ENCODE peak calls at places on chromosomes 7 and 10, in nine cellular contexts. V is prostate gland; X is stimulated activated CD4-positive, alpha-beta T cell treated with anti-CD3 and anti-CD28 coated beads, Interleukin-12 subunit alpha, Interleukin-12 subunit beta, amount 100 ng/mL, for 24 hours; J is G401; W is fibroblast of the aortic adventitia; H is neuronal stem cell; F is anterior cingulate cortex; K is GM20000; T is activated CD8-positive, alpha-beta memory T cell treated with anti-CD3 and anti-CD28 coated beads, Interleukin-2, amount 50 U/mL, for 48 hours. G is an unnamed sample.

GRCh38 chr7:65798111-65799075 is 74.5 kb upstream of the VKORC1L1 start:
- DNase-seq in V (no peak), X (no peak), J (no peak), W (peak; percentile 33), H (no peak), F (no peak), K (peak; percentile 51), T (no peak), G (no peak)

GRCh38 chr7:77727936-77728701 is 31.9 kb downstream of the RSBN1L start:
- DNase-seq in V (no peak), X (no peak), J (peak; percentile 76), W (peak; percentile 24), H (peak; percentile 12), F (no peak), K (no peak), T (no peak), G (peak; percentile 37)

GRCh38 chr7:118949031-118949430 is 724.5 kb downstream of the ANKRD7 start:
- DNase-seq in V (no peak), X (no peak), J (no peak), W (no peak), H (no peak), F (no peak), K (no peak), T (no peak), G (no peak)

GRCh38 chr7:5396542-5396941 is 27.1 kb downstream of the TNRC18 start:
- DNase-seq in V (peak; percentile 45), X (no peak), J (no peak), W (no peak), H (no peak), F (no peak), K (peak; percentile 88), T (peak; percentile 75), G (no peak)

GRCh38 chr10:4399571-4399970 is 426.4 kb upstream of the AKR1E2 start:
- DNase-seq in V (no peak), X (no peak), J (no peak), W (peak; percentile 21), H (no peak), F (no peak), K (no peak), T (no peak), G (no peak)

GRCh38 chr10:132308588-132309451 is 1.1 kb upstream of the STK32C start:
- DNase-seq in V (no peak), X (no peak), J (no peak), W (no peak), H (no peak), F (no peak), K (no peak), T (peak; percentile 64), G (no peak)

GRCh38 chr10:112552593-112553110 is 105.6 kb downstream of the VTI1A start:
- DNase-seq in V (no peak), X (no peak), J (no peak), W (no peak), H (no peak), F (no peak), K (no peak), T (no peak), G (no peak)

GRCh38 chr10:71713135-71714040 is 6.2 kb downstream of the C10orf105 start:
- DNase-seq in V (peak; percentile 80), X (no peak), J (peak; percentile 71), W (peak; percentile 95), H (no peak), F (peak; percentile 90), K (no peak), T (peak; percentile 78), G (no peak)

GRCh38 chr7:51995780-51996179 is 679.2 kb upstream of the COBL start:
- DNase-seq in V (no peak), X (no peak), J (no peak), W (no peak), H (no peak), F (no peak), K (no peak), T (no peak), G (no peak)

GRCh38 chr10:101258179-101258885 is 29.1 kb upstream of the LBX1 start:
- DNase-seq in V (no peak), X (no peak), J (peak; percentile 30), W (no peak), H (no peak), F (no peak), K (no peak), T (no peak), G (peak; percentile 74)

GRCh38 chr10:79237801-79238520 is 109.3 kb upstream of the PPIF start:
- DNase-seq in V (no peak), X (no peak), J (no peak), W (peak; percentile 37), H (no peak), F (no peak), K (no peak), T (no peak), G (no peak)

GRCh38 chr7:94510582-94511456 is 1.2 kb downstream of the CASD1 start:
- DNase-seq in V (peak; percentile 19), X (peak; percentile 12), J (peak; percentile 68), W (peak; percentile 22), H (peak; percentile 39), F (peak; percentile 43), K (peak; percentile 49), T (peak; percentile 71), G (peak; percentile 27)

GRCh38 chr10:97131041-97131659 is 54.6 kb downstream of the SLIT1 start:
- DNase-seq in V (no peak), X (no peak), J (no peak), W (no peak), H (no peak), F (no peak), K (no peak), T (no peak), G (no peak)

GRCh38 chr10:75428434-75429158 is 2.8 kb upstream of the LRMDA start:
- DNase-seq in V (no peak), X (no peak), J (no peak), W (peak; percentile 28), H (no peak), F (no peak), K (no peak), T (no peak), G (peak; percentile 53)

GRCh38 chr10:117757121-117757795 is 214.7 kb downstream of the EMX2 start:
- DNase-seq in V (no peak), X (no peak), J (no peak), W (no peak), H (no peak), F (no peak), K (no peak), T (no peak), G (no peak)

GRCh38 chr10:124259139-124259825 is 159.4 kb downstream of the OAT start:
- DNase-seq in V (no peak), X (no peak), J (no peak), W (no peak), H (no peak), F (no peak), K (no peak), T (no peak), G (no peak)

GRCh38 chr10:26335574-26336093 is 102.5 kb upstream of the APBB1IP start:
- DNase-seq in V (no peak), X (no peak), J (no peak), W (no peak), H (no peak), F (no peak), K (peak; percentile 47), T (no peak), G (no peak)

GRCh38 chr10:49275896-49276295 is 23.1 kb upstream of the C10orf71 start:
- DNase-seq in V (no peak), X (no peak), J (no peak), W (no peak), H (no peak), F (no peak), K (no peak), T (peak; percentile 13), G (no peak)

GRCh38 chr7:139943391-139943790 is 114.3 kb downstream of the TBXAS1 start:
- DNase-seq in V (no peak), X (no peak), J (no peak), W (no peak), H (no peak), F (no peak), K (no peak), T (no peak), G (no peak)

GRCh38 chr7:151705744-151706567 is 171.0 kb downstream of the PRKAG2 start:
- DNase-seq in V (no peak), X (no peak), J (no peak), W (peak; percentile 57), H (no peak), F (no peak), K (peak; percentile 48), T (no peak), G (peak; percentile 76)

GRCh38 chr7:50400114-50400513 is 50.0 kb downstream of the FIGNL1 start:
- DNase-seq in V (no peak), X (no peak), J (no peak), W (no peak), H (no peak), F (no peak), K (no peak), T (no peak), G (no peak)

GRCh38 chr10:132353456-132354355 is 21.7 kb downstream of the LRRC27 start:
- DNase-seq in V (no peak), X (no peak), J (no peak), W (no peak), H (no peak), F (no peak), K (no peak), T (no peak), G (no peak)

GRCh38 chr7:76412249-76412648 is 2.8 kb upstream of the SSC4D start:
- DNase-seq in V (no peak), X (no peak), J (no peak), W (no peak), H (no peak), F (no peak), K (no peak), T (no peak), G (no peak)

GRCh38 chr10:93336110-93336509 is 146.0 kb downstream of the MYOF start:
- DNase-seq in V (no peak), X (no peak), J (no peak), W (no peak), H (no peak), F (no peak), K (no peak), T (no peak), G (no peak)

GRCh38 chr7:64045301-64046040 is at the start of gene ZNF727:
- DNase-seq in V (peak; percentile 58), X (peak; percentile 9), J (peak; percentile 92), W (no peak), H (no peak), F (peak; percentile 74), K (no peak), T (no peak), G (no peak)

GRCh38 chr7:139610595-139610994 is 87.1 kb downstream of the CLEC2L start:
- DNase-seq in V (no peak), X (no peak), J (no peak), W (no peak), H (no peak), F (no peak), K (no peak), T (no peak), G (no peak)

GRCh38 chr7:153507885-153508284 is 544.3 kb upstream of the DPP6 start:
- DNase-seq in V (no peak), X (no peak), J (peak; percentile 59), W (no peak), H (no peak), F (no peak), K (no peak), T (no peak), G (no peak)

GRCh38 chr7:98254516-98254915 is 2.5 kb upstream of the TECPR1 start:
- DNase-seq in V (no peak), X (no peak), J (no peak), W (no peak), H (no peak), F (no peak), K (no peak), T (no peak), G (no peak)

GRCh38 chr7:81676813-81677212 is 93.0 kb downstream of the HGF start:
- DNase-seq in V (no peak), X (no peak), J (peak; percentile 28), W (peak; percentile 39), H (no peak), F (no peak), K (no peak), T (no peak), G (no peak)

GRCh38 chr7:76409537-76409936 is at the start of gene SSC4D:
- DNase-seq in V (no peak), X (no peak), J (no peak), W (no peak), H (no peak), F (no peak), K (no peak), T (no peak), G (peak; percentile 6)

GRCh38 chr7:140639366-140640053 is 1.1 kb downstream of the DENND2A start:
- DNase-seq in V (no peak), X (no peak), J (peak; percentile 17), W (peak; percentile 63), H (no peak), F (no peak), K (no peak), T (no peak), G (no peak)

G was measured in HEK293T.